ENCODE peak calls at places on chromosomes 2 and 18, in four cellular contexts. One of them, this sample, is unnamed.

GRCh38 chr2:105498281-105498846 is 99.5 kb upstream of the FHL2 start:
- DNase-seq in skeletal muscle cell: no peak
- DNase-seq in endodermal cell: no peak
- DNase-seq in lower lobe of right lung: no peak
- DNase-seq in this sample: no peak

GRCh38 chr2:217864960-217865359 is 137.8 kb downstream of the TNS1 start:
- DNase-seq in skeletal muscle cell: no peak
- DNase-seq in endodermal cell: no peak
- DNase-seq in lower lobe of right lung: no peak
- DNase-seq in this sample: no peak

GRCh38 chr2:75466708-75467311 is 93.9 kb downstream of the EVA1A start:
- DNase-seq in skeletal muscle cell: no peak
- DNase-seq in endodermal cell: peak
- DNase-seq in lower lobe of right lung: peak
- DNase-seq in this sample: peak

GRCh38 chr2:126264625-126265024 is 391.3 kb upstream of the GYPC start:
- DNase-seq in skeletal muscle cell: no peak
- DNase-seq in endodermal cell: no peak
- DNase-seq in lower lobe of right lung: no peak
- DNase-seq in this sample: no peak

GRCh38 chr2:105563000-105563719 is 164.3 kb upstream of the FHL2 start:
- DNase-seq in skeletal muscle cell: no peak
- DNase-seq in endodermal cell: no peak
- DNase-seq in lower lobe of right lung: no peak
- DNase-seq in this sample: no peak

GRCh38 chr2:75605770-75606535 is 40.6 kb upstream of the MRPL19 start:
- DNase-seq in skeletal muscle cell: peak
- DNase-seq in endodermal cell: peak
- DNase-seq in lower lobe of right lung: peak
- DNase-seq in this sample: peak

GRCh38 chr2:111156529-111156928 is 35.8 kb downstream of the BCL2L11 start:
- DNase-seq in skeletal muscle cell: no peak
- DNase-seq in endodermal cell: no peak
- DNase-seq in lower lobe of right lung: no peak
- DNase-seq in this sample: no peak

GRCh38 chr2:213066445-213066746 is 85.0 kb downstream of the IKZF2 start:
- DNase-seq in skeletal muscle cell: no peak
- DNase-seq in endodermal cell: no peak
- DNase-seq in lower lobe of right lung: no peak
- DNase-seq in this sample: no peak

GRCh38 chr2:199308567-199308966 is 149.2 kb downstream of the SATB2 start:
- DNase-seq in skeletal muscle cell: no peak
- DNase-seq in endodermal cell: no peak
- DNase-seq in lower lobe of right lung: no peak
- DNase-seq in this sample: no peak

GRCh38 chr18:51448949-51449348 is 251.5 kb upstream of the MEX3C start:
- DNase-seq in skeletal muscle cell: no peak
- DNase-seq in endodermal cell: no peak
- DNase-seq in lower lobe of right lung: no peak
- DNase-seq in this sample: no peak

GRCh38 chr2:14884651-14885050 is 252.1 kb downstream of the LRATD1 start:
- DNase-seq in skeletal muscle cell: no peak
- DNase-seq in endodermal cell: no peak
- DNase-seq in lower lobe of right lung: no peak
- DNase-seq in this sample: no peak

GRCh38 chr18:79877163-79878091 is 74.0 kb downstream of the SLC66A2 start:
- DNase-seq in skeletal muscle cell: no peak
- DNase-seq in endodermal cell: peak
- DNase-seq in lower lobe of right lung: no peak
- DNase-seq in this sample: no peak

GRCh38 chr2:189633392-189633811 is 27.9 kb upstream of the ASNSD1 start:
- DNase-seq in skeletal muscle cell: no peak
- DNase-seq in endodermal cell: peak
- DNase-seq in lower lobe of right lung: no peak
- DNase-seq in this sample: no peak

GRCh38 chr2:134154269-134154668 is 99.6 kb upstream of the MGAT5 start:
- DNase-seq in skeletal muscle cell: no peak
- DNase-seq in endodermal cell: no peak
- DNase-seq in lower lobe of right lung: peak
- DNase-seq in this sample: no peak

GRCh38 chr2:58699412-58699811 is 458.3 kb upstream of the FANCL start:
- DNase-seq in skeletal muscle cell: no peak
- DNase-seq in endodermal cell: no peak
- DNase-seq in lower lobe of right lung: no peak
- DNase-seq in this sample: no peak

GRCh38 chr18:21112543-21113105 is 1.0 kb upstream of the ROCK1 start:
- DNase-seq in skeletal muscle cell: no peak
- DNase-seq in endodermal cell: no peak
- DNase-seq in lower lobe of right lung: no peak
- DNase-seq in this sample: no peak

GRCh38 chr2:176931588-176932563 is 280.7 kb upstream of the HNRNPA3 start:
- DNase-seq in skeletal muscle cell: peak
- DNase-seq in endodermal cell: no peak
- DNase-seq in lower lobe of right lung: no peak
- DNase-seq in this sample: peak

GRCh38 chr2:20999906-21000645 is 43.8 kb downstream of the APOB start:
- DNase-seq in skeletal muscle cell: no peak
- DNase-seq in endodermal cell: no peak
- DNase-seq in lower lobe of right lung: no peak
- DNase-seq in this sample: no peak

GRCh38 chr18:57768557-57769326 is 34.4 kb downstream of the ATP8B1 start:
- DNase-seq in skeletal muscle cell: no peak
- DNase-seq in endodermal cell: no peak
- DNase-seq in lower lobe of right lung: no peak
- DNase-seq in this sample: no peak

DNA sequence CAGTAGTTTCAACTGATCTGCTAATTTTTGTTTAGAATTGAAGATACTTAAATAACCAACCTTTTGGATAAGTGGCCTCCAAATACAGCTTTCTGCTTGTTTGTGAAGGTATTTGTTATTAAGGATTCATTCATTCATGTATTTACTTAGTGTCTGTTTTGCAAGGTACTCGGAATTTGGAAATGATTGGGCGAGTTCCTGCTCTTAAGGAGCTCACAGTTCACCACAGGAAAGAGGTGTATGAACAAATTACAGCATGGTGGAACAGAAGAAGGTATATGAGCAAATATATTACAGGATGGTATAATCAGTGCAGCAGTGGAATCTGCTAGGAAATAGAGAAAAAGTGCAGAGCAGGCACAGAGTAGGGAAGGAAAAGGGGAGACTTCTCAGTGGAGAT is 4.5 kb downstream of the ACSL3 start:
- DNase-seq in skeletal muscle cell: no peak
- DNase-seq in endodermal cell: no peak
- DNase-seq in lower lobe of right lung: no peak
- DNase-seq in this sample: no peak
- H3K4me3 ChIP-seq in skeletal muscle cell: no peak
- H3K4me3 ChIP-seq in endodermal cell: no peak
- H3K4me3 ChIP-seq in lower lobe of right lung: no peak
- H3K4me3 ChIP-seq in this sample: no peak

DNA sequence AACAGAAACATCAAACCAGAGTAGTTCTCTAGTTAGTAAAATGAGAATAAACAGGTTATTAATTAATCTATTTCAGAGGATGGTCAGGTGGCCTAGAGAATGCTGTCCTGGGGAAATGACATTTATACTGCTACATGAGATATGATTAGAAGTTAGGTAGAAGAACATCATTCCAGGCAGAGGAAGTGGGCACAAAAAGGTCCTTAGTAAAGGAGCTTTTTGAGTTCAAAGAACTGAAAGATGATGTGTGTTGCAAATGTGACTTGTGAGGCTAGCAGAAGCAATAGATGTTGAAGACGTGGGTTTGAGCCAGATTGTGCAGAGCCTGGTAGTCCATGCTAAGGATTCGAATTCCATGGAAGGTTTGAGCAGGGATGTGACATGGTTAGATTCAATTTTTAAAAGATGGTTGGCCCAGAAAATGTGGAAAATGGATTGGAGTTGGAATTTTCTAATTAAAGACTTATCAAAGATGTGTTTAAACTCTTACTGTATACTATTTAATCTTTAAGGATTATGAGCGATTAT is 34.2 kb downstream of the RAB10 start:
- DNase-seq in skeletal muscle cell: no peak
- DNase-seq in endodermal cell: no peak
- DNase-seq in lower lobe of right lung: no peak
- DNase-seq in this sample: no peak
- H3K4me3 ChIP-seq in skeletal muscle cell: no peak
- H3K4me3 ChIP-seq in endodermal cell: peak
- H3K4me3 ChIP-seq in lower lobe of right lung: no peak
- H3K4me3 ChIP-seq in this sample: no peak

DNA sequence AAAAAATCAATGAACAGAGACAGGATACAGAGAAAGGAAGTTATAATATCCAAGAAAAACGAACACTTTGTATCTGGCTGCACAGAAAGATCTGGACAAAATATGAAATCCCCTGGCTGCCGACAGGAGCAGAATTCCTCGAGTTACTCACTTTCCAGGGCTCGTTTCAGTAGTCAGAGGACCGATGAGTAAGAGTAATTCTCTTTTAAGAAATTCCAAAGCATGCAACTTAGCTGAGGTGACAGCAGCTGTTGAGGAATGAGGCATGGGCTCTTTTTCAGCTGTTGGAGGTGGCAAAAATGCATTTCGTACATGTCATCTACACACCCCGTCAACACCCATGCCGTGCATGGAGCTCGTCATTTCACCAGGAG is 210.7 kb upstream of the SMIM21 start:
- DNase-seq in skeletal muscle cell: peak
- DNase-seq in endodermal cell: no peak
- DNase-seq in lower lobe of right lung: no peak
- DNase-seq in this sample: no peak
- H3K4me3 ChIP-seq in skeletal muscle cell: peak
- H3K4me3 ChIP-seq in endodermal cell: no peak
- H3K4me3 ChIP-seq in lower lobe of right lung: peak
- H3K4me3 ChIP-seq in this sample: no peak

GRCh38 chr2:120821446-120822160 is 85.9 kb downstream of the GLI2 start:
- DNase-seq in skeletal muscle cell: no peak
- DNase-seq in endodermal cell: no peak
- DNase-seq in lower lobe of right lung: peak
- DNase-seq in this sample: no peak
- H3K4me3 ChIP-seq in skeletal muscle cell: no peak
- H3K4me3 ChIP-seq in endodermal cell: no peak
- H3K4me3 ChIP-seq in lower lobe of right lung: no peak
- H3K4me3 ChIP-seq in this sample: no peak

DNA sequence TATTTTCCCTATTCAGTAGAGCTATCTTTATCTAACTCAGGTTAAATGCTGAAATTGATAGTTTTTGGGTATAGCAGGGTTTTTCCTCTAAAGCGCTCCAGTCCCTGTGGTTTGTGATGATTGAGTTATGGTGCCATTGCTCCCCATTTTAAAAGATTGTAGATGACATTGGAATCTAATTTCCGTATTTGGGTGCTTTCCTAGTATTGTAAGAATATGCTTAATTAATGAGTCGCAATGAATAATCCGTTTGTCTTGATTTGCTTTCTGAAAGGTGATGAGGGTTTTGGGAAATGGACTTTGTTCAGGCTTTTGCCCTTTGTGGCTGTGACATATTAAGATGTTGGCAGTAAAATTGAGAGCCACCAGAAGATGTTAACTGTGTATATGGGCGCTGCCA is 3.9 kb downstream of the RPS7 start:
- DNase-seq in skeletal muscle cell: no peak
- DNase-seq in endodermal cell: no peak
- DNase-seq in lower lobe of right lung: no peak
- DNase-seq in this sample: no peak
- H3K4me3 ChIP-seq in skeletal muscle cell: no peak
- H3K4me3 ChIP-seq in endodermal cell: peak
- H3K4me3 ChIP-seq in lower lobe of right lung: no peak
- H3K4me3 ChIP-seq in this sample: no peak

DNA sequence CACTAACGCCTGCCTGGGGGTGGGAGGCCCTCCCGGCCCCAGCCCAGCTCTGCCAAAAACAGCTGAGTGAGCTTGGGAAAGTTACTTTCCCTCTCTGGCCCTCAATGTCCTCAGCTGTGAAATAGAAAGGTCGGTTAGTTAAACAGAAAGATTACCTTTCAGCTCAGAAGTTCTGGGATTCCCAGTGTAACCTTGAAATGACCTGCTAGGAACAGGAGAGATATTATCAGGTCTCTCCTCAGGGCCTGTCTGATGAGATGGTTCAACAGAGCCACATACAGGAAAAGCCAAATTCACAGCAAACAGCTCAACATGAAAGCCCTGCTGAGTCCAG is 68.8 kb downstream of the LBH start:
- DNase-seq in skeletal muscle cell: no peak
- DNase-seq in endodermal cell: no peak
- DNase-seq in lower lobe of right lung: no peak
- DNase-seq in this sample: no peak
- H3K4me3 ChIP-seq in skeletal muscle cell: no peak
- H3K4me3 ChIP-seq in endodermal cell: no peak
- H3K4me3 ChIP-seq in lower lobe of right lung: no peak
- H3K4me3 ChIP-seq in this sample: no peak

GRCh38 chr18:5890606-5891360 is 4.5 kb downstream of the TMEM200C start:
- DNase-seq in skeletal muscle cell: no peak
- DNase-seq in endodermal cell: peak
- DNase-seq in lower lobe of right lung: peak
- DNase-seq in this sample: peak

GRCh38 chr18:5892772-5893431 is 2.4 kb downstream of the TMEM200C start:
- DNase-seq in skeletal muscle cell: no peak
- DNase-seq in endodermal cell: no peak
- DNase-seq in lower lobe of right lung: no peak
- DNase-seq in this sample: no peak

GRCh38 chr18:5891361-5892215 is 3.7 kb downstream of the TMEM200C start:
- DNase-seq in skeletal muscle cell: no peak
- DNase-seq in endodermal cell: peak
- DNase-seq in lower lobe of right lung: no peak
- DNase-seq in this sample: no peak

GRCh38 chr18:5894215-5894612 is 1.1 kb downstream of the TMEM200C start:
- DNase-seq in skeletal muscle cell: no peak
- DNase-seq in endodermal cell: no peak
- DNase-seq in lower lobe of right lung: no peak
- DNase-seq in this sample: no peak

DNA sequence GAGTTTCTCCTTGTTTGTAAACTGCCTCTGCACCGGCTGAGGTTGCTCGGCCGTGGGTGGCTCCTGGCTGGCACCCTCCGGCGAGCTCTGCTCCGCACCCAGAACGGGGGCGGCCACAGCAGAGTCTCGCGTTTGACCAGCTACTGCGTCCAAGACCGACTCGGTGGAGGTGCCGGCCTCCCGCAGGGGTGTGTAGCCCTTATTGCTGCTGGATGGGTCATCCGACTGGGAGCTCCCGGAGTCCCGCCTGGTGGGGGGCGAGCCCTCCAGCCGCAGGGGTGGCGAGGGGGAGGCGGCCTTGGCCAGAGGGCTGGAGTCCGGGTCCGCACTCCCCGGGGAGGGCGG is 5.1 kb downstream of the TMEM200C start:
- DNase-seq in skeletal muscle cell: no peak
- DNase-seq in endodermal cell: peak
- DNase-seq in lower lobe of right lung: peak
- DNase-seq in this sample: no peak
- H3K4me3 ChIP-seq in skeletal muscle cell: no peak
- H3K4me3 ChIP-seq in endodermal cell: no peak
- H3K4me3 ChIP-seq in lower lobe of right lung: peak
- H3K4me3 ChIP-seq in this sample: peak

GRCh38 chr2:25419678-25420242 is 78.0 kb upstream of the DNMT3A start:
- DNase-seq in skeletal muscle cell: no peak
- DNase-seq in endodermal cell: no peak
- DNase-seq in lower lobe of right lung: no peak
- DNase-seq in this sample: no peak
- H3K4me3 ChIP-seq in skeletal muscle cell: no peak
- H3K4me3 ChIP-seq in endodermal cell: no peak
- H3K4me3 ChIP-seq in lower lobe of right lung: no peak
- H3K4me3 ChIP-seq in this sample: no peak

This sample was measured in small intestine.